ENCODE peak calls at places on chromosomes 4 and X, in four cellular contexts. H is CD14-positive monocyte, C is NCI-H1092, N is RPMI8226. P is an unnamed sample.

GRCh38 chr4:56048621-56049427 is 100.1 kb downstream of the CEP135 start:
- DNase-seq in C (peak; percentile 55), N (peak; percentile 72), H (no peak), P (peak; percentile 29)

GRCh38 chrX:19751068-19751467 is 136.3 kb downstream of the SH3KBP1 start:
- DNase-seq in C (no peak), H (no peak), N (no peak), P (no peak)

GRCh38 chrX:119427024-119427794 is 28.1 kb downstream of the SLC25A43 start:
- DNase-seq in C (no peak), N (peak; percentile 26), H (no peak), P (peak; percentile 75)

GRCh38 chr4:153205757-153206156 is 1.5 kb downstream of the TRIM2 start:
- DNase-seq in H (no peak), N (no peak), C (no peak), P (no peak)

GRCh38 chr4:11514780-11515432 is 86.2 kb upstream of the HS3ST1 start:
- DNase-seq in N (no peak), C (no peak), H (no peak), P (no peak)

GRCh38 chr4:39446842-39447573 is 11.7 kb downstream of the RPL9 start:
- DNase-seq in C (no peak), H (peak; percentile 61), N (no peak), P (no peak)

GRCh38 chr4:185304944-185305690 is 90.6 kb downstream of the LRP2BP start:
- DNase-seq in H (no peak), C (no peak), N (peak; percentile 26), P (no peak)

GRCh38 chr4:141375855-141376254 is 155.2 kb downstream of the ZNF330 start:
- DNase-seq in N (no peak), H (no peak), C (no peak), P (no peak)

GRCh38 chrX:133921764-133922389 is 63.5 kb downstream of the GPC3 start:
- DNase-seq in H (no peak), C (peak; percentile 18), N (peak; percentile 47), P (no peak)